ENCODE peak calls at places on chromosomes 6 and 20, in four cellular contexts. O is neuronal stem cell, C is H9, T is mesendoderm. P is an unnamed sample. For H3K4me1, the result is how much of the 10 kb centered on the place peaks cover.

GRCh38 chr20:56391596-56392281 is at the start of gene AURKA:
- DNase-seq in O (no peak), C (no peak), T (no peak), P (peak)

GRCh38 chr6:62775427-62776022 is 435.7 kb upstream of the FKBP1C start:
- DNase-seq in O (peak), C (no peak), T (peak), P (peak)

GRCh38 chr6:7139835-7140470 is 32.2 kb downstream of the RREB1 start:
- DNase-seq in O (no peak), C (no peak), T (no peak), P (no peak)

GRCh38 chr20:62642666-62643520 is 590 bp downstream of the SLCO4A1 start:
- DNase-seq in O (no peak), C (peak), T (no peak), P (no peak)

GRCh38 chr6:44169154-44169553 is 10.5 kb downstream of the CAPN11 start:
- DNase-seq in O (no peak), C (no peak), T (no peak), P (no peak)

GRCh38 chr6:127539292-127539691 is 20.2 kb upstream of the MTCL3 start:
- DNase-seq in O (no peak), C (no peak), T (no peak), P (peak)

GRCh38 chr6:106168097-106168888 is 82.2 kb downstream of the PRDM1 start:
- DNase-seq in O (no peak), C (no peak), T (no peak), P (no peak)

GRCh38 chr6:81075974-81076373 is 676.5 kb downstream of the TENT5A start:
- DNase-seq in O (peak), C (peak), T (peak), P (peak)

GRCh38 chr6:68126089-68126749 is 508.9 kb upstream of the ADGRB3 start:
- DNase-seq in O (no peak), C (no peak), T (no peak), P (no peak)

GRCh38 chr6:76275746-76276145 is 203.3 kb upstream of the IMPG1 start:
- DNase-seq in O (no peak), C (peak), T (peak), P (no peak)

GRCh38 chr6:39387785-39388184 is 65.3 kb upstream of the KCNK16 start:
- DNase-seq in O (no peak), C (no peak), T (no peak), P (no peak)

GRCh38 chr20:47795214-47795667 is 10.0 kb upstream of the SULF2 start:
- DNase-seq in O (no peak), C (no peak), T (no peak), P (no peak)

GRCh38 chr20:60001027-60001567 is 42.9 kb downstream of the CDH26 start:
- DNase-seq in O (no peak), C (no peak), T (no peak), P (no peak)

GRCh38 chr6:108966855-108967755 is 118.9 kb downstream of the ARMC2 start:
- DNase-seq in O (peak), C (peak), T (peak), P (peak)

GRCh38 chr20:48541581-48542071 is 286.2 kb downstream of the PREX1 start:
- DNase-seq in O (no peak), C (no peak), T (no peak), P (no peak)

GRCh38 chr6:16331328-16332174 is 93.2 kb downstream of the GMPR start:
- DNase-seq in O (peak), C (peak), T (peak), P (peak)
- H3K4me1 ChIP-seq in O (under half), C (under half), T (under half), P (under half)

GRCh38 chr6:112342511-112342910 is 4.6 kb upstream of the RFPL4B start:
- DNase-seq in O (no peak), C (no peak), T (no peak), P (no peak)
- H3K4me2 ChIP-seq in O (no peak), C (no peak), T (no peak), P (no peak)

GRCh38 chr6:119584088-119584487 is 234.5 kb upstream of the MAN1A1 start:
- DNase-seq in O (no peak), C (no peak), T (no peak), P (no peak)
- H2AK5ac ChIP-seq in O (no peak), C (no peak), T (no peak), P (no peak)

GRCh38 chr20:36468149-36469000 is 72.9 kb upstream of the MYL9 start:
- DNase-seq in O (no peak), C (no peak), T (no peak), P (no peak)
- H3K4me1 ChIP-seq in O (under half), C (under half), T (under half), P (half or more)

DNA sequence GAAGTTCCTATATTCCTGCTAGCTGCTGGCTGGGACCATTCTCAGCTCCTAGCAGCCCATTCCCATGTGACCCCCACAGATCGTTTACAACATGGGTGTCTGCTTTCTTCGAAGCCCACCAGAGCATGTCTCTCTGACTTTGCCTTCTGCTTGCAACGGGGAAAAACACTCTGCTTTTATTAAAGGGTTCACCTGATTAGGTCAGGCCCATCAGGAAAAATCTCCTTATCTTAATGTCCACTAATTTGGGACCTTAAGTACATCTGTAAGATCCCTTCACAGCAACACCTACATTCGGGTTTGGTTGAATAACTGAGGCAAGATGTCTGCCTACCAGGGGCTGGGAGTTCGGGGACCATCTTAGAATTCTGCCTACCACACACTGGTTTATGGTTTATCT is 496.9 kb downstream of the CDKAL1 start:
- DNase-seq in O (no peak), C (no peak), T (no peak), P (no peak)
- H3K4me2 ChIP-seq in O (no peak), C (no peak), T (no peak), P (no peak)

GRCh38 chr6:35449287-35449881 is 2.8 kb upstream of the FANCE start:
- DNase-seq in O (peak), C (no peak), T (peak), P (peak)

GRCh38 chr6:35451354-35452185 is 568 bp upstream of the FANCE start:
- DNase-seq in O (no peak), C (no peak), T (no peak), P (no peak)

GRCh38 chr6:35453236-35453635 is 1.1 kb downstream of the FANCE start:
- DNase-seq in O (no peak), C (no peak), T (no peak), P (no peak)

GRCh38 chr6:35454843-35455110 is 2.6 kb downstream of the FANCE start:
- DNase-seq in O (no peak), C (no peak), T (no peak), P (no peak)

GRCh38 chr6:35452186-35453090 is at the start of gene FANCE:
- DNase-seq in O (peak), C (peak), T (peak), P (peak)
- H2AK5ac ChIP-seq in O (peak), C (no peak), T (no peak), P (no peak)

DNA sequence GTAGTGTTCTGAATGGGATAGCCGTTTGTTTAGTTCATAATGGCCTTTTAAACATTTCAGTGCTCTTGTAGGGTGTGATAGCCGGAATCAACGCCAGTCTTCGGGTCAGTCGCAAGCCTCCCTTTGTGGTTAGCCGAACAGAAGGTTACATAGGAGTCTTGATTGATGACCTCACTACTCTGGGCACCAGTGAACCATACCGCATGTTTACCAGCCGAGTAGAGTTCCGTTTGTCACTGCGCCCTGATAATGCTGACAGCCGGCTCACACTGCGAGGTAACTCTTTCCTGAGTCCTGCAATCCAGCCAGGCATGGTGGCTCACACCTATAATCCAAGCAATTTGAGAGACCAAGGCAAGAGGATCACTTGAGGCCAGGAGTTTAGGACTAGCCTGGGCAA is 20.4 kb downstream of the MTO1 start:
- DNase-seq in O (no peak), C (no peak), T (no peak), P (no peak)
- H3K4me1 ChIP-seq in O (under half), C (under half), T (under half), P (under half)

GRCh38 chr6:111576302-111576701 is 29.4 kb downstream of the TRAF3IP2 start:
- DNase-seq in O (no peak), C (no peak), T (no peak), P (no peak)
- H3K4me2 ChIP-seq in O (no peak), C (no peak), T (no peak), P (no peak)

GRCh38 chr20:6622041-6622440 is 145.4 kb upstream of the BMP2 start:
- DNase-seq in O (no peak), C (no peak), T (no peak), P (no peak)
- H2AK5ac ChIP-seq in O (no peak), C (no peak), T (no peak), P (no peak)

DNA sequence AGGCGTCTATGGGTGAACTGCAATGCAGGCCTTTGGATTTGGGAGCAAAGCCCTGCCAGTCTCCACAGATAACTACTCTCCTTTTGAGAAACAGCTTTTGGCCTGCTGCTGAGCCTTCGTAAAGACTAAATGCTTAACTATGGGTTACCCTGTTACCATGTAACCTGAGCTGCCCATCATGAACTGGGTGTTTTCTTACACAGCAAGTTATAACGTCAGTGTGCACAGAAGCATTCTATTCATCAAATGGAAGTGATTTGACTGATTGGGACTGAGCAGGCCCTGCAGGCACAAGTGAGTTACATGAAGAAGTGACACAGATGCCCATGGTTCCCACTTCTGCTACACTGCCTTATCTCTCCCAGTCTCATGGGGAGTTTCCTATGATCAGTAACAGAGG is 319.0 kb downstream of the CD83 start:
- DNase-seq in O (no peak), C (no peak), T (no peak), P (no peak)
- H3K4me1 ChIP-seq in O (under half), C (under half), T (under half), P (under half)

P was measured in mesenchymal stem cell.